ENCODE peak calls at places on chromosomes 12 and 14, in four cellular contexts. I is choroid plexus epithelial cell, A is adipocyte, Z is GM12878. T is an unnamed sample.

GRCh38 chr12:80622271-80622670 is 85.2 kb upstream of the MYF6 start:
- DNase-seq in I (peak), A (no peak), Z (no peak), T (no peak)

GRCh38 chr12:17456486-17456885 is 633.5 kb downstream of the RERGL start:
- DNase-seq in I (no peak), A (no peak), Z (no peak), T (no peak)

GRCh38 chr12:29762637-29763300 is 21.0 kb downstream of the TMTC1 start:
- DNase-seq in I (no peak), A (peak), Z (no peak), T (no peak)

GRCh38 chr12:131647667-131648066 is 63.2 kb upstream of the SFSWAP start:
- DNase-seq in I (no peak), A (no peak), Z (no peak), T (no peak)

GRCh38 chr14:72404998-72405397 is 472.8 kb downstream of the RGS6 start:
- DNase-seq in I (no peak), A (no peak), Z (no peak), T (no peak)

GRCh38 chr12:18895946-18896345 is 158.0 kb downstream of the CAPZA3 start:
- DNase-seq in I (no peak), A (no peak), Z (no peak), T (no peak)

GRCh38 chr14:32329146-32329545 is at the start of gene AKAP6:
- DNase-seq in I (no peak), A (no peak), Z (no peak), T (no peak)

GRCh38 chr12:991350-992278 is 591 bp downstream of the ERC1 start:
- DNase-seq in I (peak), A (no peak), Z (no peak), T (no peak)

GRCh38 chr12:37543966-37544668 is 772.5 kb upstream of the ALG10B start:
- DNase-seq in I (no peak), A (no peak), Z (no peak), T (no peak)

GRCh38 chr12:16880864-16881285 is 274.9 kb upstream of the LMO3 start:
- DNase-seq in I (no peak), A (no peak), Z (no peak), T (no peak)

GRCh38 chr12:57341275-57341990 is 89.4 kb downstream of the R3HDM2 start:
- DNase-seq in I (peak), A (no peak), Z (no peak), T (no peak)

GRCh38 chr14:76377675-76378074 is 1.7 kb downstream of the ESRRB start:
- DNase-seq in I (no peak), A (no peak), Z (no peak), T (no peak)

GRCh38 chr12:128607606-128608005 is 216.2 kb downstream of the SLC15A4 start:
- DNase-seq in I (no peak), A (no peak), Z (no peak), T (no peak)

GRCh38 chr14:55297611-55298323 is 26.5 kb downstream of the FBXO34 start:
- DNase-seq in I (no peak), A (no peak), Z (no peak), T (peak)

GRCh38 chr12:54038760-54039414 is 6.0 kb downstream of the HOXC5 start:
- DNase-seq in I (no peak), A (no peak), Z (no peak), T (no peak)

GRCh38 chr12:30345735-30346445 is 349.8 kb downstream of the IPO8 start:
- DNase-seq in I (peak), A (no peak), Z (no peak), T (no peak)

GRCh38 chr12:20370841-20371240 is 2.5 kb downstream of the PDE3A start:
- DNase-seq in I (no peak), A (peak), Z (no peak), T (no peak)
- H3K4me3 ChIP-seq in I (no peak), A (peak), Z (no peak), T (no peak)

DNA sequence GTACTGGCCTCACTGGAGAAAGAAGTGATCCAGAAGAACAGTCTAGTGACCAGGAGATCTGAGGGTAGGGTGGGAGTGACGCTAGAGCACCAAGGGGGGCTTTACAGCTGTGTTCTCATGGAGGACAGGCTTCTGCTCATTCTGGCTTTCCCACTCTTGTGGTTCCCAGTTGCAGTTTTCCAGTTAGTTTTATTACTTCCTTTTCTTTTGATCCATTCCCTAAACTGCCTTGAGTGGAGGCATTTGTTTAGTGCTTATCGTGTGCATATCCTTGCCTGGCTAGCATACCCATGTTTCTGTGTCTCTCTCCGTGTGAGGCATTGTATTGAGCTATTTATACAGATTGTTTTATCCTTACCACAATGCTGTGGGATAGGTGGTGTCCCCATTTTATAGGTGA is 4.0 kb downstream of the MLEC start:
- DNase-seq in I (no peak), A (no peak), Z (no peak), T (no peak)
- H3K4me3 ChIP-seq in I (no peak), A (no peak), Z (peak), T (no peak)

GRCh38 chr12:88878295-88878694 is 298.0 kb upstream of the KITLG start:
- DNase-seq in I (no peak), A (no peak), Z (no peak), T (no peak)
- H3K4me3 ChIP-seq in I (no peak), A (no peak), Z (no peak), T (no peak)

GRCh38 chr12:50297027-50297426 is 13.7 kb upstream of the LIMA1 start:
- DNase-seq in I (no peak), A (no peak), Z (no peak), T (no peak)
- H3K4me3 ChIP-seq in I (no peak), A (no peak), Z (no peak), T (no peak)

GRCh38 chr12:114411081-114411836 is 5.3 kb upstream of the TBX5 start:
- DNase-seq in I (no peak), A (no peak), Z (no peak), T (no peak)

GRCh38 chr12:114408881-114409795 is 3.2 kb upstream of the TBX5 start:
- DNase-seq in I (no peak), A (no peak), Z (no peak), T (no peak)

GRCh38 chr12:114407566-114408411 is 1.8 kb upstream of the TBX5 start:
- DNase-seq in I (no peak), A (no peak), Z (no peak), T (no peak)

GRCh38 chr12:114408415-114408814 is 2.5 kb upstream of the TBX5 start:
- DNase-seq in I (no peak), A (no peak), Z (no peak), T (no peak)

GRCh38 chr12:114409796-114410520 is 4.0 kb upstream of the TBX5 start:
- DNase-seq in I (no peak), A (no peak), Z (no peak), T (no peak)
- H3K4me3 ChIP-seq in I (no peak), A (peak), Z (no peak), T (no peak)

GRCh38 chr12:31368666-31369361 is 42.9 kb upstream of the SINHCAF start:
- DNase-seq in I (peak), A (no peak), Z (no peak), T (no peak)
- H3K4me3 ChIP-seq in I (no peak), A (no peak), Z (no peak), T (no peak)

DNA sequence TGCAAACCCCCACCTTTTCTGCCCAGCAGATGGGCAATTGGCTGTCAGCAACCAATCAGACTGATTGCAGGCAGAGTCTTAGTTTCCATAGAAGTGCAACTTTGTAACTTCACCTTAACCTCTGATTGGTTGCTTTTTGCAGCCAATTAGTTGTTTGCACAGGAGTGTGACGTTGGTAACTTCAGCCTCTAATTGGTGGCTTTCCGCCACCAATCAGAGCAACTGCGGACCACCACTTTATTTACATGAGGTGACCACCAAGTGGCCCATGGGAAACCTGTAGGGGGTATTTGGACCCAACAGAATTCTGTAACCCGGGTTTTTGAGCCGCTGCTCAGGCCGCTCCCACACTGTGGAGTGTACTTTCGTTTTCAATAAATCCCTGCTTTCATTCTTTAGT is 32.3 kb downstream of the CDKN1B start:
- DNase-seq in I (peak), A (no peak), Z (no peak), T (no peak)
- H3K4me3 ChIP-seq in I (peak), A (peak), Z (no peak), T (no peak)

GRCh38 chr12:52244615-52244994 is 11.6 kb downstream of the KRT7 start:
- DNase-seq in I (no peak), A (peak), Z (no peak), T (no peak)
- H3K4me3 ChIP-seq in I (no peak), A (peak), Z (peak), T (peak)

GRCh38 chr12:75981247-75981646 is 50.3 kb downstream of the PHLDA1 start:
- DNase-seq in I (no peak), A (no peak), Z (no peak), T (no peak)

GRCh38 chr12:75984577-75985182 is 46.9 kb downstream of the PHLDA1 start:
- DNase-seq in I (no peak), A (no peak), Z (no peak), T (no peak)

GRCh38 chr12:75981773-75982564 is 49.6 kb downstream of the PHLDA1 start:
- DNase-seq in I (peak), A (no peak), Z (no peak), T (no peak)

GRCh38 chr12:75985566-75985965 is 46.0 kb downstream of the PHLDA1 start:
- DNase-seq in I (no peak), A (no peak), Z (no peak), T (no peak)

GRCh38 chr12:75982974-75983660 is 48.5 kb downstream of the PHLDA1 start:
- DNase-seq in I (no peak), A (peak), Z (no peak), T (no peak)
- H3K4me3 ChIP-seq in I (no peak), A (peak), Z (no peak), T (no peak)

GRCh38 chr12:111303531-111303930 is 65.4 kb downstream of the PHETA1 start:
- DNase-seq in I (no peak), A (no peak), Z (no peak), T (no peak)
- H3K4me3 ChIP-seq in I (no peak), A (no peak), Z (no peak), T (no peak)